ENCODE peak calls at places on chromosomes 1 and 21, in eight cellular contexts. A is NCI-H1930; L is fibroblast of lung; F is fibroblast of pulmonary artery; C is CD8-positive, alpha-beta memory T cell; R is skeletal muscle cell; O is hepatic stellate cell; N is T-cell. U is an unnamed sample.
A peak's percentile ranks its signal among the peaks of the same experiment; 100 is the strongest.

GRCh38 chr1:234582186-234582585 is 27.8 kb downstream of the IRF2BP2 start:
- DNase-seq in R (no peak), L (no peak), O (no peak), N (no peak), A (no peak), C (no peak), F (no peak), U (no peak)

GRCh38 chr1:42876009-42876408 is 29.6 kb downstream of the ZNF691 start:
- DNase-seq in O (no peak), L (no peak), A (no peak), F (no peak), N (no peak), R (no peak), C (no peak), U (no peak)

GRCh38 chr1:91948501-91949355 is 473 bp upstream of the BRDT start:
- DNase-seq in O (no peak), F (no peak), C (peak; percentile 80), A (no peak), N (peak; percentile 53), R (no peak), L (no peak), U (peak; percentile 46)

GRCh38 chr1:79042539-79042938 is 36.0 kb upstream of the ADGRL4 start:
- DNase-seq in L (no peak), N (no peak), R (no peak), A (no peak), C (no peak), F (peak; percentile 9), O (no peak), U (no peak)

GRCh38 chr1:39288735-39289465 is 84.4 kb downstream of the MACF1 start:
- DNase-seq in F (no peak), N (no peak), C (no peak), A (no peak), L (no peak), O (no peak), R (no peak), U (no peak)

GRCh38 chr1:227899820-227900449 is 47.8 kb downstream of the WNT9A start:
- DNase-seq in F (no peak), A (no peak), L (no peak), N (no peak), O (no peak), R (no peak), C (peak; percentile 39), U (no peak)

GRCh38 chr1:84174051-84174556 is 30.0 kb downstream of the PRKACB start:
- DNase-seq in C (no peak), A (no peak), N (no peak), O (no peak), R (no peak), F (peak; percentile 72), L (peak; percentile 18), U (no peak)

GRCh38 chr1:95467036-95467435 is 233.0 kb downstream of the RWDD3 start:
- DNase-seq in C (no peak), R (no peak), N (no peak), O (no peak), L (peak; percentile 4), A (no peak), F (no peak), U (no peak)

GRCh38 chr1:179021873-179022272 is 3.8 kb upstream of the FAM20B start:
- DNase-seq in R (no peak), L (peak; percentile 64), N (no peak), A (no peak), C (no peak), F (no peak), O (peak; percentile 40), U (no peak)

GRCh38 chr21:45304945-45305344 is 17.2 kb upstream of the POFUT2 start:
- DNase-seq in L (no peak), F (no peak), R (no peak), C (peak; percentile 48), O (no peak), A (no peak), N (peak; percentile 25), U (no peak)

GRCh38 chr1:104780470-104781078 is 1030.9 kb downstream of the AMY1C start:
- DNase-seq in L (peak; percentile 30), A (peak; percentile 3), F (peak; percentile 43), C (no peak), O (peak; percentile 17), R (no peak), N (no peak), U (no peak)

GRCh38 chr1:19407494-19408096 is 77.7 kb downstream of the CAPZB start:
- DNase-seq in N (no peak), C (no peak), R (no peak), L (no peak), A (no peak), O (no peak), F (no peak), U (no peak)

GRCh38 chr1:162498442-162498785 is 796 bp downstream of the UHMK1 start:
- DNase-seq in F (peak; percentile 20), O (no peak), A (no peak), R (no peak), L (peak; percentile 15), C (no peak), N (no peak), U (no peak)

GRCh38 chr1:173870252-173871075 is 2.3 kb downstream of the ZBTB37 start:
- DNase-seq in A (no peak), N (no peak), F (no peak), L (no peak), R (no peak), O (no peak), C (peak; percentile 57), U (peak; percentile 20)

GRCh38 chr21:29018540-29018939 is 609 bp downstream of the RWDD2B start:
- DNase-seq in C (no peak), R (no peak), N (no peak), A (no peak), L (peak; percentile 20), O (no peak), F (peak; percentile 19), U (no peak)